ENCODE peak calls at places on chromosome 22, in ten cellular contexts. K is tibial artery, J is neural crest cell, D is fibroblast of mammary gland, A is PC-3, O is GM13977, P is GM06990, R is choroid plexus epithelial cell, Y is dorsolateral prefrontal cortex, E is fibroblast of the aortic adventitia. M is an unnamed sample.

GRCh38 chr22:41561788-41562187 is 978 bp downstream of the CSDC2 start:
- DNase-seq in J (no peak), O (no peak), K (peak; percentile 72), Y (no peak), D (no peak), E (no peak), P (no peak), R (no peak), A (no peak), M (no peak)

GRCh38 chr22:48473202-48473601 is 1354.5 kb downstream of the BRD1 start:
- DNase-seq in O (no peak), K (peak; percentile 42), R (no peak), D (no peak), P (no peak), Y (no peak), A (no peak), J (no peak), E (no peak), M (no peak)

GRCh38 chr22:48382197-48382596 is 1445.5 kb downstream of the BRD1 start:
- DNase-seq in O (no peak), R (no peak), J (no peak), Y (no peak), K (peak; percentile 43), P (no peak), E (no peak), A (no peak), D (no peak), M (no peak)

GRCh38 chr22:16958475-16958874 is 49.5 kb downstream of the GAB4 start:
- DNase-seq in E (no peak), R (no peak), J (no peak), K (no peak), P (no peak), Y (no peak), A (no peak), D (no peak), O (peak; percentile 5), M (no peak)

GRCh38 chr22:28103596-28103995 is 184.5 kb upstream of the PITPNB start:
- DNase-seq in D (no peak), J (no peak), A (no peak), R (peak; percentile 26), E (peak; percentile 24), K (no peak), O (no peak), P (no peak), Y (no peak), M (peak; percentile 26)

GRCh38 chr22:20213833-20214708 is 54.0 kb downstream of the RTN4R start:
- DNase-seq in Y (peak; percentile 32), A (no peak), P (peak; percentile 25), R (no peak), K (no peak), D (no peak), O (no peak), E (no peak), J (no peak), M (no peak)

GRCh38 chr22:16967453-16968217 is 40.4 kb downstream of the GAB4 start:
- DNase-seq in O (no peak), D (no peak), Y (no peak), K (no peak), A (no peak), P (no peak), R (no peak), J (no peak), E (no peak), M (no peak)

GRCh38 chr22:26851125-26851524 is 193.7 kb downstream of the MIAT start:
- DNase-seq in Y (no peak), J (no peak), R (no peak), K (no peak), O (no peak), E (no peak), A (no peak), P (no peak), D (no peak), M (no peak)

GRCh38 chr22:35681454-35682050 is 33.3 kb downstream of the APOL6 start:
- DNase-seq in D (no peak), O (no peak), R (no peak), A (no peak), Y (no peak), P (no peak), E (no peak), K (no peak), J (no peak), M (no peak)

GRCh38 chr22:41873391-41873790 is 40.5 kb downstream of the SREBF2 start:
- DNase-seq in K (no peak), O (no peak), D (no peak), P (no peak), E (no peak), A (no peak), Y (no peak), R (no peak), J (no peak), M (no peak)

GRCh38 chr22:44625421-44625760 is 76.6 kb upstream of the PRR5 start:
- DNase-seq in Y (no peak), R (no peak), J (no peak), O (no peak), K (no peak), A (no peak), D (no peak), P (no peak), E (no peak), M (no peak)

GRCh38 chr22:34976886-34977285 is 89.1 kb upstream of the ISX start:
- DNase-seq in K (no peak), P (no peak), J (no peak), O (no peak), Y (no peak), D (no peak), E (no peak), A (no peak), R (no peak), M (no peak)

GRCh38 chr22:47047321-47048122 is 285.1 kb downstream of the TBC1D22A start:
- DNase-seq in D (no peak), J (no peak), E (no peak), O (no peak), Y (no peak), P (no peak), K (peak; percentile 40), A (no peak), R (no peak), M (no peak)

GRCh38 chr22:46731246-46732040 is 6.6 kb downstream of the CERK start:
- DNase-seq in J (no peak), E (no peak), K (no peak), P (no peak), Y (no peak), O (no peak), D (no peak), A (no peak), R (no peak), M (no peak)

GRCh38 chr22:39932166-39932565 is 28.0 kb upstream of the TMA7B start:
- DNase-seq in P (no peak), J (no peak), R (no peak), K (no peak), E (no peak), Y (no peak), D (no peak), O (no peak), A (no peak), M (no peak)
- TF ChIP-seq CTCF in P (no peak), J (no peak), R (no peak), K (no peak), E (no peak), Y (no peak), D (no peak), O (no peak), A (no peak), M (no peak)

DNA sequence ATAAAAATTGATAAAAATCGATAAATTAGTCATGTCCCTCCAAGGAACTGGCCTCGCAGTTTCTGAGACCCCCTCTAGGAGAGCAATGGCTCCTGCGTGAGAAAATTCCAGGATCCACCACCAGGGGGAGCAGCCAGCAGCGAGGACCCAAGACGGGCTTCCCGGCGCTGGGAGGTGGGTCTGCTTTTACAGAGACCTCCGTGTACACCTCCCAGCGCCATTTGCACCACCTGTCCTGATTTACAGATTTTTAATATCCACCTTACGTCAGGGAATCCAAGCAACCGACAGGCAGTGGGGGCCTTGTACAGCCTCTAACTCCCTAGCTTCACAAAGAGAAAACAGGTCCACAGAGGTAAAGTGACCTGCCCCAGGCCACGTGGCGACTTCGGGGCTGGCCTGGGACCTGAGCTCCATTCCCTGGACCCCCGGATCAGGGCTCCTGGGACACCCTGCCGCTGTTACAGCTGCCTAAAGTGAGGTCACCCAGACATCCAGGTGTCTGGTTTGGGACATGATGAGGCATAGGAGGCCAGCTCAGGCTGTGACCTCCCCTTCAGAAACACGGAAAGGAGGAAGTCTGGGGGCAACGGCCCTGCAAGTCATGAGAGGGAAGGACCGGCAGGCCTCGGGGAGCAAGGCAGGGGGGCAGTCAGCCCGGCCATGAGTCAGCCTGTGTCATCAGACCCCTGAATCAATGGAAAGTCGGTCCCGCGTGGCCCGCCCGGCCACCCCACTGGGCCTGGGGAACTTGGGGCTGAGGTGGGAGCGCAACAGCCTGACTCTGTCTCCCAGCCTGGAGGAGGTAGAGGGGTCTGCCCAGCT is 3.5 kb downstream of the OSM start:
- DNase-seq in Y (peak; percentile 69), D (peak; percentile 53), A (peak; percentile 72), P (no peak), K (peak; percentile 79), O (peak; percentile 82), R (peak; percentile 63), E (peak; percentile 71), J (peak; percentile 95), M (peak; percentile 72)
- TF ChIP-seq CTCF in Y (peak; percentile 99), D (peak; percentile 87), A (peak; percentile 83), P (peak; percentile 95), K (peak; percentile 98), O (peak; percentile 88), R (peak; percentile 92), E (peak; percentile 97), J (peak; percentile 99), M (peak; percentile 97)

GRCh38 chr22:38469306-38469781 is 1.4 kb downstream of the KDELR3 start:
- DNase-seq in O (peak; percentile 32), Y (no peak), D (no peak), R (no peak), P (no peak), J (no peak), K (peak; percentile 39), E (no peak), A (no peak), M (no peak)

GRCh38 chr22:38465673-38466490 is 2.0 kb upstream of the KDELR3 start:
- DNase-seq in J (no peak), Y (no peak), E (no peak), D (peak; percentile 44), A (no peak), R (no peak), K (no peak), P (no peak), O (no peak), M (peak; percentile 66)

GRCh38 chr22:38467438-38467903 is 425 bp upstream of the KDELR3 start:
- DNase-seq in A (no peak), R (no peak), O (no peak), P (no peak), D (no peak), Y (no peak), E (no peak), K (peak; percentile 64), J (no peak), M (no peak)

GRCh38 chr22:38468761-38469305 is 937 bp downstream of the KDELR3 start:
- DNase-seq in E (no peak), Y (no peak), J (no peak), P (no peak), R (no peak), A (no peak), O (peak; percentile 37), D (no peak), K (peak; percentile 61), M (no peak)

GRCh38 chr22:38467904-38468760 is at the start of gene KDELR3:
- DNase-seq in P (peak; percentile 65), J (no peak), E (peak; percentile 63), K (peak; percentile 77), D (peak; percentile 62), Y (no peak), R (peak; percentile 67), A (peak; percentile 62), O (peak; percentile 88), M (peak; percentile 83)
- TF ChIP-seq CTCF in P (no peak), J (peak; percentile 53), E (peak; percentile 45), K (no peak), D (peak; percentile 3), Y (no peak), R (peak; percentile 32), A (no peak), O (peak; percentile 6), M (peak; percentile 30)

GRCh38 chr22:37658133-37659065 is at the start of gene PDXP:
- DNase-seq in A (peak; percentile 98), O (peak; percentile 99), R (peak; percentile 100), K (peak; percentile 100), E (peak; percentile 100), D (peak; percentile 100), J (peak; percentile 98), Y (peak; percentile 98), P (peak; percentile 99), M (peak; percentile 100)
- TF ChIP-seq CTCF in A (no peak), O (no peak), R (no peak), K (peak; percentile 14), E (no peak), D (no peak), J (no peak), Y (no peak), P (no peak), M (no peak)